ENCODE peak calls at places on chromosomes 12 and 14, in eight cellular contexts. T is adipocyte, F is cardiac muscle cell, N is prostate gland, H is A549, G is upper lobe of right lung, I is tibial nerve, X is aorta. W is an unnamed sample.

GRCh38 chr12:21988619-21989018 is 47.4 kb upstream of the ABCC9 start:
- DNase-seq in T (no peak), F (no peak), N (no peak), H (no peak), G (no peak), I (no peak), X (no peak), W (no peak)

GRCh38 chr12:54126696-54127537 is 61.9 kb downstream of the SMUG1 start:
- DNase-seq in T (no peak), F (no peak), N (no peak), H (peak; percentile 55), G (no peak), I (peak; percentile 67), X (peak; percentile 91), W (peak; percentile 29)

GRCh38 chr12:71306808-71307207 is 132.8 kb upstream of the LGR5 start:
- DNase-seq in T (no peak), F (no peak), N (no peak), H (no peak), G (no peak), I (no peak), X (no peak), W (no peak)

GRCh38 chr14:57066887-57067513 is 201.7 kb downstream of the EXOC5 start:
- DNase-seq in T (peak; percentile 17), F (peak; percentile 30), N (peak; percentile 18), H (peak; percentile 13), G (peak; percentile 68), I (no peak), X (no peak), W (no peak)

GRCh38 chr12:120257041-120257821 is 8.3 kb downstream of the PXN start:
- DNase-seq in T (peak; percentile 92), F (peak; percentile 97), N (peak; percentile 49), H (no peak), G (no peak), I (peak; percentile 68), X (peak; percentile 71), W (peak; percentile 78)

GRCh38 chr12:76144253-76144564 is 59.7 kb upstream of the NAP1L1 start:
- DNase-seq in T (peak; percentile 42), F (peak; percentile 79), N (no peak), H (no peak), G (no peak), I (peak; percentile 21), X (no peak), W (no peak)

GRCh38 chr12:78185109-78185508 is 354.4 kb downstream of the NAV3 start:
- DNase-seq in T (no peak), F (no peak), N (no peak), H (no peak), G (no peak), I (no peak), X (no peak), W (no peak)

GRCh38 chr14:39372656-39373055 is 59.6 kb downstream of the FBXO33 start:
- DNase-seq in T (peak; percentile 53), F (peak; percentile 31), N (no peak), H (no peak), G (no peak), I (no peak), X (no peak), W (no peak)

GRCh38 chr12:119444462-119445044 is 110.0 kb downstream of the CCDC60 start:
- DNase-seq in T (peak; percentile 7), F (peak; percentile 42), N (peak; percentile 30), H (peak; percentile 46), G (no peak), I (no peak), X (no peak), W (peak; percentile 7)

GRCh38 chr14:90546767-90547166 is 149.9 kb downstream of the CALM1 start:
- DNase-seq in T (no peak), F (no peak), N (no peak), H (no peak), G (no peak), I (no peak), X (no peak), W (no peak)

GRCh38 chr12:85658236-85658635 is 178.0 kb downstream of the RASSF9 start:
- DNase-seq in T (no peak), F (no peak), N (no peak), H (no peak), G (no peak), I (no peak), X (no peak), W (no peak)

GRCh38 chr12:53169644-53170043 is 10.9 kb upstream of the ZNF740 start:
- DNase-seq in T (no peak), F (no peak), N (no peak), H (no peak), G (no peak), I (no peak), X (no peak), W (no peak)

GRCh38 chr12:9813821-9814798 is 13.2 kb upstream of the KLRF1 start:
- DNase-seq in T (peak; percentile 30), F (peak; percentile 73), N (peak; percentile 60), H (peak; percentile 79), G (peak; percentile 91), I (peak; percentile 78), X (peak; percentile 88), W (peak; percentile 72)

DNA sequence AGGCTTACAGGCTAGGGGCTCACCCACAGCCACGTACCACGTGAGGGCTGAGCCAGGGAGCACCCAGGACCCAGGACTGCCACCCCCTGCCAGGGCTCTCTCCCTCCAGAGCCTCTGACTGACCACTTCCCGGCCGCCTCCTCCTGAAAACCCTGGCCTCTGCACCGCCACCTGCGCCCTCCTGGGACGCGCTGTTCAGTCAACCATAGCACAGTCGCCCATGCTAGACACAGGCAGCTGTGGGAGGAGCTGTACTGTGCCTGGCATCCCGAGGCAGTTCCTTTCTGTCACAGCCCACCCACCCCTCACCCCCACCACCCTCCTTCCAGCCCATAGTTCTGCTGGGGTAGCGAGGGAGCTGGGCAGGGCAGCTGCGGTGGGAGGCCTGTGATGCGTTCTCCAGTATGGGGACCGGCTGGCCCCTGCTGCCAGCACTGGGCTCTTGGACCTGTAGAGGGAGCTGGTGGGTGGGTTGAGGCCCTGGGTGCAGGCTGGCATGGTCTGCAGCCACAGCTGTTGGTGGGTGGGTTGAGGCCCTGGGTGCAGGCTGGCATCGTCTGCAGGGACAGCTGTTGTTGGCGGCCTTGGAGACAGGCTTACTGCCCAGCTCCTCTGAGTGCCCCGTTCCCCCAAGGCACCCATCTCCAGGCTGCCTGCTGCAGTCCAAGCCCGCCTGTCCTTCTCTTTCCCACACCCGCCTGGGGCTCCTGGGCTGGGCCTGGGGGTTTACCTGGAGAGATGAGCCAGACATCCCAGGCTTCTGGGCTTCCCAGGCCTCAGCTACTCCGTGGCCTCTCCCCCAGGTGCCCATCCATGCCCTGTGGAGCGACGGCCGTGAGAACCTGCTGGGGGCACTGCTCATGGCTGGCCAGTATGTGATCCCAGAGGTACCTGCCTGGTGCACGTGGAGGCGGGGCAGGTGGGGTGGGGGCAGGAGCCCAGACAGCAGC is 11.5 kb downstream of the ASPG start:
- DNase-seq in T (peak; percentile 7), F (no peak), N (no peak), H (no peak), G (peak; percentile 61), I (no peak), X (peak; percentile 42), W (no peak)
- H3K4me3 ChIP-seq in T (no peak overlapping the region), F (no peak overlapping the region), N (no peak overlapping the region), H (no peak overlapping the region), G (no peak overlapping the region), I (no peak overlapping the region), X (no peak overlapping the region), W (no peak overlapping the region)

DNA sequence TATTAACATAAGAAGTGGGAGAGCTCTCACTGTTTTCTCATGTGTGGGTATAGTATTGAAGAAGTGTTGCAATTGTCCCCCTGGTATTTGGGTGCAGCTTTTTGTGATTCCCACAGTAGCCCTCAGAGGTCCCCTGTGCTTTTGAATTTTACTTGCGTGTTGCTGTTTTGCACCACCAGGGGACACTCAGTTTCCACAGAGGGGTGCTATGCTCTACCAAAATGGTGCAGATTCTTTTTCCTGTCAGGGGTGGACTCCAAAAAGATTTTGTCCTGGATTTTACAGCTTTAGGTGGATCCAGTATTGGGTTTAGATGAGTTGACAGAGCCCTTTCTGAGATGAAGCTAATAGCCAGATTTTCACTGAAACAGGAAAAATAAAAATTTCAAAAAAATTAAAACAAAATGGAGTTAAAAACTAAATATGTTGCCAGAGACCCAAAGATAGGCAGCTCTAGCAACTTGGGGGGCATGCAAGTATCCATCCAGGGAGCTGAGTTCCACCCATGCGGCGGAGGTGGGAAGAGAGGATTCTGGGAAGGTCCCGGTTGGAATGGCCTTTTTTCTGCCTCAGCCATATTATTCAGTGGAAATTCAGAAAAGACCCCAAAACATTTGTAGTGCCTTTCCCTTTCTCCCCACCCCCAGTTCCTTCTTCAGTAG is 50.2 kb downstream of the TTLL5 start:
- DNase-seq in T (peak; percentile 86), F (peak; percentile 80), N (peak; percentile 48), H (peak; percentile 68), G (no peak), I (no peak), X (no peak), W (no peak)
- H3K4me3 ChIP-seq in T (no peak overlapping the region), F (no peak overlapping the region), N (no peak overlapping the region), H (no peak overlapping the region), G (no peak overlapping the region), I (no peak overlapping the region), X (no peak overlapping the region), W (no peak overlapping the region)

GRCh38 chr12:102962986-102963385 is 5.5 kb downstream of the ASCL1 start:
- DNase-seq in T (no peak), F (no peak), N (no peak), H (no peak), G (no peak), I (no peak), X (no peak), W (no peak)

GRCh38 chr12:102962532-102962931 is 5.1 kb downstream of the ASCL1 start:
- DNase-seq in T (no peak), F (no peak), N (no peak), H (no peak), G (no peak), I (no peak), X (no peak), W (no peak)

GRCh38 chr12:102959391-102959790 is 1.9 kb downstream of the ASCL1 start:
- DNase-seq in T (no peak), F (no peak), N (no peak), H (no peak), G (no peak), I (no peak), X (no peak), W (no peak)

GRCh38 chr12:102961488-102961801 is 4.0 kb downstream of the ASCL1 start:
- DNase-seq in T (no peak), F (no peak), N (no peak), H (no peak), G (no peak), I (no peak), X (no peak), W (no peak)

GRCh38 chr12:102960766-102961487 is 3.5 kb downstream of the ASCL1 start:
- DNase-seq in T (no peak), F (no peak), N (no peak), H (no peak), G (no peak), I (no peak), X (no peak), W (no peak)
- H3K4me3 ChIP-seq in T (no peak overlapping the region), F (no peak overlapping the region), N (no peak overlapping the region), H (no peak overlapping the region), G (no peak overlapping the region), I (no peak overlapping the region), X (no peak overlapping the region), W (no peak overlapping the region)

DNA sequence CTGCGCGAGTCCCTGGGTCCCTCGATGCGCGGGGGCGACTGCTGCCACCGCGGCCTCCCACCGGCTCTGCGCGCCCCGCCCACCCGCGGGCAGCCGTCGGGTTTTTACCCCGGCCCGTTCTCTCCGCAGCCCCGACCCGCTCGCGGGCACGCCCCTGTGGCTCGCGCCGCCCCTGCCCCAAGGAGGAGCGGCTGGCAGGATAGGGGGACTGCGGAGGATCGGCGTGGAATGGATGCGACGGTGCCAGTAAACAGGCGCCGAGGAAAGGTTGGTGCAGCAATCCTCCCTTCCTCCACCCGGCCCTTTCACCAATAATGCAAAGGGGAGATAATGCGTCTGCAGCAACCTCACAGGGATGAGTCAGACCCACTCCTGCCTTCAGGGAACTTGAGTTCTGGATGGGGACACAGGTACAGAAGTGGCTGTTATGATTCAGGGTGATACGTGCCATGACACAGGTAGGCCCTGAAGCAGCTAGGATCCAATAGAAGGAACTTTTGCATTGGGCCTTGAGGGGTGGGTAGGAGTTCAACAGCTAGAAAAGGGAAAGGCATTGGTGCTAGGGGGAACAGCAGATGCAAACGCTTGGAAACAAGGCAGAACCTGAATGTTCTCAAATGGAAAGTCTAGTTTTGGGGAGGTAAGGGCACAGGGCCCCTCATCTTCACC is 554 bp upstream of the DEGS2 start:
- DNase-seq in T (no peak), F (no peak), N (no peak), H (no peak), G (no peak), I (no peak), X (no peak), W (no peak)
- H3K4me3 ChIP-seq in T (no peak overlapping the region), F (peak overlapping the region; percentile 15), N (peak overlapping the region; percentile 26), H (peak overlapping the region; percentile 53), G (peak overlapping the region; percentile 46), I (peak overlapping the region; percentile 53), X (no peak overlapping the region), W (peak overlapping the region; percentile 24)